ENCODE peak calls at places on chromosomes 5 and 9, in five cellular contexts. V is lung, I is MM.1S, B is suprapubic skin, J is cardiac muscle cell. N is an unnamed sample.
A peak's percentile ranks its signal among the peaks of the same experiment; 100 is the strongest.

GRCh38 chr9:127154390-127155191 is 32.2 kb upstream of the ANGPTL2 start:
- DNase-seq in V (peak; percentile 71), I (peak; percentile 42), B (peak; percentile 76), J (peak; percentile 76), N (no peak)

GRCh38 chr5:106759581-106759980 is 911.2 kb downstream of the EFNA5 start:
- DNase-seq in V (peak; percentile 65), I (no peak), B (no peak), J (peak; percentile 17), N (no peak)

GRCh38 chr5:65263291-65263690 is 218.4 kb downstream of the ADAMTS6 start:
- DNase-seq in V (no peak), I (no peak), B (no peak), J (peak; percentile 13), N (no peak)

GRCh38 chr5:76579166-76579765 is 43.9 kb downstream of the F2RL2 start:
- DNase-seq in V (no peak), I (no peak), B (no peak), J (peak; percentile 9), N (peak; percentile 55)

GRCh38 chr5:57582578-57583070 is 100.0 kb upstream of the ACTBL2 start:
- DNase-seq in V (no peak), I (no peak), B (no peak), J (no peak), N (no peak)

GRCh38 chr5:12623408-12623807 is 719.2 kb upstream of the CTNND2 start:
- DNase-seq in V (no peak), I (no peak), B (no peak), J (no peak), N (no peak)

GRCh38 chr9:93072383-93072795 is 13.9 kb downstream of the SUSD3 start:
- DNase-seq in V (no peak), I (peak; percentile 59), B (no peak), J (peak; percentile 71), N (no peak)

GRCh38 chr9:110069326-110070248 is 138.4 kb downstream of the C9orf152 start:
- DNase-seq in V (peak; percentile 39), I (no peak), B (peak; percentile 85), J (peak; percentile 82), N (peak; percentile 36)

GRCh38 chr5:170501361-170501760 is 2.5 kb upstream of the KCNIP1 start:
- DNase-seq in V (no peak), I (no peak), B (no peak), J (no peak), N (no peak)

GRCh38 chr9:35743880-35744518 is 5.0 kb downstream of the GBA2 start:
- DNase-seq in V (no peak), I (no peak), B (peak; percentile 35), J (no peak), N (no peak)
- H3K36me3 ChIP-seq in V (peaks cover 42% of the 10 kb centered on the region), I (no peaks in the 10 kb centered on the region), B (peaks cover 59% of the 10 kb centered on the region), J (peaks cover 52% of the 10 kb centered on the region), N (peaks cover 68% of the 10 kb centered on the region)

GRCh38 chr9:114224247-114224610 is 68.9 kb downstream of the COL27A1 start:
- DNase-seq in V (no peak), I (no peak), B (no peak), J (no peak), N (no peak)
- H3K4me3 ChIP-seq in V (no peak overlapping the region), I (no peak overlapping the region), B (no peak overlapping the region), J (no peak overlapping the region), N (no peak overlapping the region)

GRCh38 chr5:54845567-54845941 is 139.8 kb downstream of the ESM1 start:
- DNase-seq in V (no peak), I (no peak), B (no peak), J (peak; percentile 58), N (peak; percentile 24)
- TF ChIP-seq CTCF in V (no peak), I (no peak), B (no peak), J (no peak), N (no peak)

GRCh38 chr9:749712-750111 is 91.8 kb upstream of the DMRT1 start:
- DNase-seq in V (no peak), I (peak; percentile 49), B (no peak), J (no peak), N (no peak)

GRCh38 chr9:746661-747434 is 94.6 kb upstream of the DMRT1 start:
- DNase-seq in V (no peak), I (no peak), B (no peak), J (no peak), N (no peak)

GRCh38 chr9:747567-747966 is 93.9 kb upstream of the DMRT1 start:
- DNase-seq in V (no peak), I (no peak), B (no peak), J (no peak), N (no peak)

GRCh38 chr9:750264-750967 is 91.1 kb upstream of the DMRT1 start:
- DNase-seq in V (no peak), I (no peak), B (peak; percentile 60), J (no peak), N (peak; percentile 36)

GRCh38 chr9:748861-749497 is 92.5 kb upstream of the DMRT1 start:
- DNase-seq in V (no peak), I (no peak), B (no peak), J (no peak), N (no peak)
- H3K36me3 ChIP-seq in V (peaks cover 9% of the 10 kb centered on the region), I (no peaks in the 10 kb centered on the region), B (peaks cover 27% of the 10 kb centered on the region), J (peaks cover 15% of the 10 kb centered on the region), N (peaks cover 20% of the 10 kb centered on the region)

GRCh38 chr9:130934246-130934645 is 4.8 kb downstream of the FIBCD1 start:
- DNase-seq in V (no peak), I (no peak), B (no peak), J (no peak), N (no peak)

GRCh38 chr9:130931508-130932150 is 7.4 kb downstream of the FIBCD1 start:
- DNase-seq in V (no peak), I (no peak), B (no peak), J (no peak), N (no peak)

GRCh38 chr9:130930804-130931349 is 8.2 kb downstream of the FIBCD1 start:
- DNase-seq in V (no peak), I (no peak), B (no peak), J (no peak), N (no peak)

GRCh38 chr9:130933114-130934046 is 5.7 kb downstream of the FIBCD1 start:
- DNase-seq in V (no peak), I (no peak), B (no peak), J (peak; percentile 67), N (no peak)

GRCh38 chr9:130932220-130933069 is 6.6 kb downstream of the FIBCD1 start:
- DNase-seq in V (peak; percentile 35), I (no peak), B (no peak), J (peak; percentile 65), N (no peak)
- H3K4me3 ChIP-seq in V (no peak overlapping the region), I (no peak overlapping the region), B (no peak overlapping the region), J (no peak overlapping the region), N (no peak overlapping the region)

GRCh38 chr9:77881111-77881510 is 150.5 kb downstream of the GNAQ start:
- DNase-seq in V (no peak), I (no peak), B (no peak), J (no peak), N (no peak)
- TF ChIP-seq CTCF in V (no peak), I (no peak), B (no peak), J (no peak), N (no peak)